ENCODE peak calls at places on chromosomes 11 and 22, in eight cellular contexts. T is fibroblast of mammary gland, Y is nephron progenitor cell, V is adrenal gland, O is right lobe of liver, R is heart right ventricle, A is activated B cell treated with CpG ODN at 0.5 μM for 24 hours, N is uterus. E is an unnamed sample.
A peak's percentile ranks its signal among the peaks of the same experiment; 100 is the strongest.

GRCh38 chr22:17665248-17665647 is 26.7 kb downstream of the BCL2L13 start:
- DNase-seq in T (no peak), Y (no peak), V (no peak), O (no peak), R (no peak), A (no peak), N (no peak), E (no peak)

GRCh38 chr11:64251986-64252837 is 882 bp downstream of the PLCB3 start:
- DNase-seq in T (no peak), Y (no peak), V (peak; percentile 62), O (no peak), R (peak; percentile 63), A (no peak), N (peak; percentile 58), E (no peak)

GRCh38 chr11:131580466-131580865 is 210.1 kb downstream of the NTM start:
- DNase-seq in T (no peak), Y (no peak), V (no peak), O (no peak), R (no peak), A (no peak), N (no peak), E (no peak)

GRCh38 chr22:39502789-39503464 is 837 bp downstream of the MIEF1 start:
- DNase-seq in T (peak; percentile 34), Y (no peak), V (no peak), O (no peak), R (no peak), A (no peak), N (no peak), E (no peak)

GRCh38 chr11:74699615-74700396 is 31.4 kb downstream of the CHRDL2 start:
- DNase-seq in T (no peak), Y (no peak), V (no peak), O (no peak), R (no peak), A (no peak), N (no peak), E (no peak)

GRCh38 chr11:495537-495931 is 11.5 kb downstream of the RNH1 start:
- DNase-seq in T (no peak), Y (no peak), V (no peak), O (no peak), R (no peak), A (no peak), N (no peak), E (no peak)

GRCh38 chr11:87451400-87451799 is 413.7 kb downstream of the TMEM135 start:
- DNase-seq in T (no peak), Y (peak; percentile 46), V (no peak), O (no peak), R (no peak), A (no peak), N (no peak), E (no peak)

GRCh38 chr11:64918056-64918455 is 1.0 kb upstream of the ATG2A start:
- DNase-seq in T (peak; percentile 56), Y (no peak), V (no peak), O (no peak), R (no peak), A (no peak), N (no peak), E (no peak)

GRCh38 chr11:116527180-116527991 is 245.4 kb downstream of the BUD13 start:
- DNase-seq in T (no peak), Y (no peak), V (no peak), O (peak; percentile 21), R (no peak), A (no peak), N (no peak), E (no peak)

GRCh38 chr22:23750374-23750743 is 553 bp downstream of the ZNF70 start:
- DNase-seq in T (no peak), Y (no peak), V (no peak), O (no peak), R (no peak), A (no peak), N (no peak), E (no peak)

GRCh38 chr22:23750744-23751440 is at the start of gene ZNF70:
- DNase-seq in T (peak; percentile 69), Y (peak; percentile 89), V (peak; percentile 87), O (peak; percentile 88), R (peak; percentile 86), A (peak; percentile 90), N (peak; percentile 77), E (peak; percentile 73)

GRCh38 chr22:23752090-23752691 is 1.3 kb upstream of the ZNF70 start:
- DNase-seq in T (no peak), Y (no peak), V (no peak), O (no peak), R (no peak), A (peak; percentile 81), N (no peak), E (no peak)

GRCh38 chr22:23752750-23753149 is 1.5 kb downstream of the VPREB3 start:
- DNase-seq in T (no peak), Y (no peak), V (no peak), O (no peak), R (no peak), A (peak; percentile 45), N (no peak), E (no peak)

GRCh38 chr22:23751441-23751996 is 607 bp upstream of the ZNF70 start:
- DNase-seq in T (peak; percentile 17), Y (peak; percentile 41), V (peak; percentile 57), O (no peak), R (no peak), A (no peak), N (peak; percentile 42), E (no peak)
- TF ChIP-seq CTCF in T (no peak), Y (no peak), V (no peak), O (no peak), R (no peak), A (no peak), N (no peak), E (no peak)

DNA sequence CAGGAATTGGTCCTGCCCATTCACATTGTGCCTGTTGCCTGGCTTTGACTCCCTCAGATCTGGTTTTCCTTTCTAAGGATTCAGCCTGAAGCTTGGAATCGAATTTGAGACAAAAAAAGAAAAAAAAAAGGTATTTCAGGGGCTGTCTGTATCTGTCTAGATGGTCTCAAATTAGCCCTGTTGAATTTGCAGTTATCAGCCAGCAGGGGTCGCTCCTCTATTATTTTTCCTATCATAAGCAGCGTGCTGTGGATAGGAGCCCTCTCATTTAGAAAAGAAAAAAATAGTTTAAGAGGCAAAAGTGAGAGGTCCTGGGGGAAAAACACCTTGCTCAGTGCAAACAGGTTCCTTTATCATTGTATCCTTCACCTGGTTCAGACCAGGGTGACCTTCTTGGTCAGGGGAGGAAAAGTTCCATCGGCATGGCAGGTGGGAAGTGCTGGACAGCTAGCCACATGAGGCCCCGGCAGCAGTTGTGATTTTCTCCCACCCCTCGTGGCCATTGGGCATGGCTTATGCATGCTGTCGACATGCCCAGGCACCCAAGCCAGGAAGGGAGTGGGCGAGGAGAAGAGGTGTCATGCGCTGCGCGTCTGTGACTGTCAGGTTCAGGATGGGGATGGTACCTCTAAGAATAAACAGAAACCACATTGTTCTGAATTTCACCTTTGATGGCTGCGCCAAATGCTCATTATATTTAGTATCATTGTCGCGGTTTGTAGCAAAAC is 13.1 kb downstream of the OR5AK2 start:
- DNase-seq in T (peak; percentile 35), Y (no peak), V (no peak), O (no peak), R (no peak), A (no peak), N (no peak), E (no peak)
- TF ChIP-seq CTCF in T (peak; percentile 54), Y (peak; percentile 24), V (no peak), O (no peak), R (no peak), A (no peak), N (no peak), E (peak; percentile 19)

GRCh38 chr11:60813324-60813723 is 28.2 kb downstream of the MS4A10 start:
- DNase-seq in T (no peak), Y (no peak), V (no peak), O (no peak), R (no peak), A (no peak), N (no peak), E (no peak)

GRCh38 chr11:60810583-60810982 is 25.4 kb downstream of the MS4A10 start:
- DNase-seq in T (no peak), Y (no peak), V (no peak), O (no peak), R (no peak), A (no peak), N (no peak), E (no peak)

GRCh38 chr11:60809691-60810090 is 24.6 kb downstream of the MS4A10 start:
- DNase-seq in T (no peak), Y (no peak), V (no peak), O (no peak), R (no peak), A (no peak), N (no peak), E (no peak)

GRCh38 chr11:60810151-60810550 is 25.0 kb downstream of the MS4A10 start:
- DNase-seq in T (no peak), Y (no peak), V (no peak), O (no peak), R (no peak), A (no peak), N (no peak), E (no peak)

DNA sequence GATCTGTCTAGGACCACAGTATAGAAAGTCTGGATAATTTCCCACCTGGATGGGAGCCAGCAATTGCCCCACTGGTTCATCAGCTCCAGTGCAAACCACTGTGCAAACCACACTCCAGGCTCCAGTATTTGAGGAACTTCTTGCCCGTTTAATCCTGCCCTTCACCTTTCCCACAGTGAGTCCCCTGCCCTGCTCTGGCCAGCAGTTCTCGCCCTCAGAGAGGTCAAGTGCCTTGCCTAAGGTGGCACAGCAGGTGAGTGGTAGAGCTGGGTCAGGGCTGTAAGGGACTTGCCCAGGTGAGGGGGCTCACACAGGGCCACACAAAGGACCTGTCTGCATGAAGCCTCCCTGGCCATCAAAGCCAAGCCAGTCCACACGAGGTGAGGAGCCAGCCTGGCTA is 24.1 kb downstream of the MS4A10 start:
- DNase-seq in T (no peak), Y (no peak), V (no peak), O (no peak), R (no peak), A (no peak), N (no peak), E (no peak)
- TF ChIP-seq CTCF in T (no peak), Y (no peak), V (no peak), O (no peak), R (no peak), A (no peak), N (no peak), E (no peak)

GRCh38 chr11:19323502-19323901 is 82.8 kb upstream of the E2F8 start:
- DNase-seq in T (peak; percentile 25), Y (no peak), V (no peak), O (no peak), R (no peak), A (no peak), N (no peak), E (no peak)
- TF ChIP-seq CTCF in T (peak; percentile 32), Y (no peak), V (no peak), O (peak; percentile 23), R (no peak), A (no peak), N (no peak), E (no peak)

DNA sequence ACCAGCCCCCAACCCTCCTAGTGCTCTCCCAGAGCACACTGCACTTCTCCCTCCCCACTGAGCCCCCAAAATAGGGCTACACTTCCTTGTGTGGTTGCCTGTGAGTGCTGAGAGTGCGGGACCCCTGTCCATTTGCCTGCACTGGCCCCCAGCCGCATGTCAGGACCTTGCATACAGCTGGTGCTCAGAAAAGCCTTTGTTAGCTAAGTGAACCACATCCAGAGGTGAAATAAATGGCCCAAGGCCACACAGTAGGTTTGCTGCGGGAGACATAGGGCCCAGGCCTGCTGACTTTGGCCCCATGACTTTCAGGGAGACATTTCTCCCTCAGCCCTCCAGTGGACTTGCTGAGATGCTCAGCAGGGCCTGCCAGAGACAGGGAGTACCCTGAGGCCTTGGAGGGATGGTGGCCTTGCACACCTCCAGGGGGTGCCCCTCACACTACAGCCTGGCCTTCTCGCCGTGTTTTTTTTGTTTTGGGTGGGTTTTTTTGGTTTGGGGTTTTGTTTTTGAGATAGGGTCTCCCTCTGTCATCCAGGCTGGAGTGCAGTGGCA is 10.2 kb downstream of the SSTR3 start:
- DNase-seq in T (no peak), Y (no peak), V (no peak), O (no peak), R (no peak), A (no peak), N (no peak), E (peak; percentile 33)
- TF ChIP-seq CTCF in T (no peak), Y (no peak), V (no peak), O (no peak), R (no peak), A (no peak), N (no peak), E (no peak)

E was measured in CD14-positive monocyte.